ENCODE peak calls at places on chromosomes 6 and 20, in seven cellular contexts. R is right lobe of liver, W is tibial nerve, E is WERI-Rb-1, P is AG04450, Q is pancreas, S is IMR-90. T is an unnamed sample.

GRCh38 chr6:52507557-52508260 is 69.2 kb downstream of the TRAM2 start:
- DNase-seq in E (no peak), Q (no peak), R (no peak), W (peak; percentile 69), S (peak; percentile 81), P (no peak), T (no peak)

GRCh38 chr20:63850689-63851547 is 10.4 kb upstream of the ABHD16B start:
- DNase-seq in S (no peak), P (no peak), W (no peak), Q (no peak), E (no peak), R (no peak), T (no peak)

GRCh38 chr6:137496392-137496767 is 2.2 kb upstream of the OLIG3 start:
- DNase-seq in W (no peak), S (no peak), E (no peak), P (no peak), R (no peak), Q (no peak), T (no peak)

GRCh38 chr6:154649723-154650122 is 83.5 kb upstream of the SCAF8 start:
- DNase-seq in W (no peak), Q (no peak), S (no peak), E (no peak), P (no peak), R (no peak), T (no peak)

GRCh38 chr20:24136659-24137246 is 148.2 kb upstream of the GGTLC1 start:
- DNase-seq in S (no peak), Q (no peak), P (no peak), E (no peak), W (no peak), R (no peak), T (no peak)

GRCh38 chr6:150332939-150333591 is 35.7 kb upstream of the IYD start:
- DNase-seq in R (no peak), P (no peak), W (no peak), Q (no peak), S (no peak), E (no peak), T (no peak)

GRCh38 chr6:73694711-73695411 is 1.1 kb upstream of the CD109 start:
- DNase-seq in Q (no peak), R (no peak), S (peak; percentile 61), W (no peak), P (no peak), E (no peak), T (no peak)

GRCh38 chr20:41063442-41063841 is 34.8 kb downstream of the TOP1 start:
- DNase-seq in R (no peak), P (no peak), Q (no peak), S (no peak), E (no peak), W (no peak), T (no peak)

GRCh38 chr20:57657537-57658446 is 37.6 kb upstream of the ZBP1 start:
- DNase-seq in Q (no peak), P (no peak), S (no peak), R (peak; percentile 31), W (peak; percentile 5), E (peak; percentile 34), T (peak; percentile 88)

GRCh38 chr6:6315660-6316059 is 4.8 kb downstream of the F13A1 start:
- DNase-seq in E (peak; percentile 73), S (peak; percentile 11), Q (peak; percentile 32), R (no peak), W (peak; percentile 66), P (no peak), T (no peak)

GRCh38 chr20:37560629-37561028 is 33.0 kb upstream of the BLCAP start:
- DNase-seq in W (no peak), E (no peak), R (no peak), P (no peak), Q (no peak), S (no peak), T (no peak)

GRCh38 chr6:81831274-81831673 is 78.8 kb upstream of the TENT5A start:
- DNase-seq in S (no peak), E (no peak), W (no peak), Q (no peak), P (no peak), R (no peak), T (no peak)

GRCh38 chr6:110534731-110535164 is 58.3 kb upstream of the SLC22A16 start:
- DNase-seq in P (no peak), Q (no peak), R (peak; percentile 53), W (peak; percentile 41), S (peak; percentile 72), E (no peak), T (no peak)

GRCh38 chr20:8837396-8837795 is 231.5 kb upstream of the PLCB4 start:
- DNase-seq in P (peak; percentile 60), Q (no peak), R (no peak), S (peak; percentile 96), W (no peak), E (no peak), T (no peak)

GRCh38 chr20:57594092-57594911 is 25.9 kb downstream of the ZBP1 start:
- DNase-seq in S (peak; percentile 8), Q (peak; percentile 58), P (no peak), E (peak; percentile 44), W (peak; percentile 53), R (peak; percentile 62), T (peak; percentile 80)

GRCh38 chr6:107646776-107647438 is 157.0 kb downstream of the SOBP start:
- DNase-seq in Q (no peak), P (no peak), W (no peak), S (no peak), R (no peak), E (no peak), T (no peak)

GRCh38 chr6:112691289-112691688 is 344.2 kb downstream of the RFPL4B start:
- DNase-seq in W (peak; percentile 5), S (peak; percentile 91), Q (no peak), R (no peak), E (no peak), P (peak; percentile 37), T (no peak)

GRCh38 chr20:10777713-10778112 is 103.9 kb upstream of the JAG1 start:
- DNase-seq in S (no peak), E (no peak), W (no peak), R (no peak), P (no peak), Q (no peak), T (no peak)

GRCh38 chr20:30485331-30486102 is 771.9 kb upstream of the DEFB115 start:
- DNase-seq in P (no peak), W (no peak), Q (no peak), S (no peak), E (no peak), R (no peak), T (no peak)

GRCh38 chr6:26195924-26196845 is 109.0 kb downstream of the HFE start:
- DNase-seq in W (no peak), R (no peak), S (peak; percentile 23), E (no peak), P (no peak), Q (no peak), T (no peak)

GRCh38 chr6:139468178-139468577 is 93.7 kb upstream of the CITED2 start:
- DNase-seq in S (no peak), E (no peak), W (no peak), R (no peak), Q (no peak), P (no peak), T (no peak)

GRCh38 chr20:35508493-35509218 is 20.8 kb downstream of the C20orf173 start:
- DNase-seq in S (no peak), R (no peak), W (no peak), P (no peak), E (no peak), Q (no peak), T (no peak)

GRCh38 chr6:152099816-152100618 is 292.5 kb downstream of the ESR1 start:
- DNase-seq in S (peak; percentile 28), W (no peak), Q (no peak), R (peak; percentile 34), P (no peak), E (no peak), T (peak; percentile 77)

GRCh38 chr6:1729133-1729751 is 119.5 kb downstream of the FOXC1 start:
- DNase-seq in S (no peak), R (no peak), W (no peak), P (no peak), E (no peak), Q (no peak), T (no peak)

DNA sequence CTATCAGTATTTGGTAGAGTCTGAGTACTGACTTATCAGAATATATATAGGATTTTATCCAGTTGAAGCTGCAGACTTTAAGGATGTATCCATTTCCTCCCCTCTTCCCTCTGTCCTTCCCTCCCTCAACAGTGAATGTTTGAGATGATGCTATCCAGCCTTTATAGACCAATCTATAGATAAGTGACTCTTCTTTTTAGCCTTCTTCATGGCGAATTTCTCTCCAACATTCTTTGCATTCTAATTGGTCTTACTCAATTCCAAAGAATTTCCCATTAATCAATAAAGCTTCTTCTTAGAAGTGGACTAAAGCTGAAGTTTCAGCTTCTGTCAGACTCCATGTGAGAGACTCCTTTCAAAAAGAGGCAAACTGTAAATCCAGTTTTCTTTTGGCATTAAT is 99.3 kb downstream of the AIG1 start:
- DNase-seq in S (peak; percentile 22), W (no peak), Q (no peak), P (no peak), R (no peak), E (no peak), T (no peak)
- H3K9me3 ChIP-seq in S (no peaks in the 10 kb centered on the region), W (no peaks in the 10 kb centered on the region), Q (no peaks in the 10 kb centered on the region), P (no peaks in the 10 kb centered on the region), R (no peaks in the 10 kb centered on the region), E (no peaks in the 10 kb centered on the region), T (no peaks in the 10 kb centered on the region)

DNA sequence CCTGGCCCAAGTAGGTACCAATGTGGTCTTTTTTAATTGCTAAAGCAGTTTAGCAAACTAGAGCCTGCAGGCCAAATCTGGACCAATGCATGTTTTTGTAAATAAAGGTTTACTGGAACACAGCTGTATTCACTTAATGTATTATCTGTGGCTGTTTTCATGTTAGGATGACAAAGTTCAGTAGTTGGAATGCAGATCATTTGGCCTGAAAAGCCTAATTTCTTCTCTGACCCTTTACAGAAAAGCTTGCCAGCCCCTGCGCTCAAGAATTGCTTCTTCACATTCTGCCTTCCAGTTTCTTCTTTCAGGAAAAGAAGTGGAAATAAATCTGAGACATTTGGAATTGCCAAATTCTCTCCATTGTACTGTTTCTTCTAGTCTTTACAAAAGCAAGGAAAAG is 90.0 kb upstream of the MC3R start:
- DNase-seq in E (no peak), R (no peak), Q (no peak), W (no peak), P (no peak), S (no peak), T (no peak)
- H3K9me3 ChIP-seq in E (no peaks in the 10 kb centered on the region), R (no peaks in the 10 kb centered on the region), Q (no peaks in the 10 kb centered on the region), W (no peaks in the 10 kb centered on the region), P (peaks cover 32% of the 10 kb centered on the region), S (peaks cover 32% of the 10 kb centered on the region), T (no peaks in the 10 kb centered on the region)

DNA sequence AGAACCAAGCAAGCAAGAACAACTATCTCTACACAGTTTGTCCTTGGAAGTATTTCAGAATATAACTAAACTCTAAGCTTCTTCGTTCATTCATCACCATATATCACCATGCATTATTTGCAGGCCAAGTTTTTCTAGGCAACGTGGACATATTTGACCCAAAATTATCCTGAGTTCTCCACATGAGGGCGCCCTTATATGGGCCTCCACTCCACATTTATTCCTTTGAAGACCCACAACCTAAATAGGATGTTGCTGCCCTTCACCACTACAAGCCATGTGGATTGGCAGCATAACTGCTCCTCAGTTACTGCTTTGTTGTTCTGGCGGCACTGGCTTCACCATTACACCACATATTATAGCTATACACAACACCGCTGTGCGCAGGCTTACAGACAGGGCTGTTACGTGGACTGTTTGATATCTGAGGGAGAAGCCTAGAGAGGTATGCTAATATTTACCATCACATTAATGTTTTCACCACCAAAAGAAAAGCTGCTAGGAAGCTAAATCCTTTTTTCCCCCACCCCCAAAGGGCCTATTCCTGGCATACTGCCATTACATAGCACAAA is 411.8 kb downstream of the C6orf118 start:
- DNase-seq in R (no peak), E (peak; percentile 19), Q (no peak), P (no peak), W (no peak), S (no peak), T (no peak)
- H3K9me3 ChIP-seq in R (no peaks in the 10 kb centered on the region), E (no peaks in the 10 kb centered on the region), Q (no peaks in the 10 kb centered on the region), P (peaks cover 9% of the 10 kb centered on the region), W (no peaks in the 10 kb centered on the region), S (peaks cover 7% of the 10 kb centered on the region), T (no peaks in the 10 kb centered on the region)

GRCh38 chr20:59827138-59828056 is 106.0 kb downstream of the SYCP2 start:
- DNase-seq in R (no peak), P (no peak), Q (no peak), E (no peak), S (no peak), W (no peak), T (no peak)
- H3K9me3 ChIP-seq in R (no peaks in the 10 kb centered on the region), P (peaks cover 5% of the 10 kb centered on the region), Q (no peaks in the 10 kb centered on the region), E (no peaks in the 10 kb centered on the region), S (peaks cover 3% of the 10 kb centered on the region), W (no peaks in the 10 kb centered on the region), T (no peaks in the 10 kb centered on the region)

T was measured in upper lobe of right lung.